ENCODE peak calls at places on chromosomes 7 and 10, in four cellular contexts. T is neural progenitor cell, X is GM23248, Y is PC-3. G is an unnamed sample.

GRCh38 chr7:123120286-123120685 is 79.5 kb downstream of the SLC13A1 start:
- DNase-seq in T (no peak), X (no peak), Y (no peak), G (no peak)

GRCh38 chr10:100653957-100654834 is 91.2 kb upstream of the PAX2 start:
- DNase-seq in T (peak; percentile 79), X (peak; percentile 44), Y (no peak), G (peak; percentile 39)

GRCh38 chr10:80516506-80517075 is 21.1 kb upstream of the SH2D4B start:
- DNase-seq in T (no peak), X (no peak), Y (no peak), G (no peak)

GRCh38 chr10:35896011-35896410 is 253.9 kb upstream of the FZD8 start:
- DNase-seq in T (no peak), X (peak; percentile 87), Y (no peak), G (peak; percentile 82)

GRCh38 chr10:79155301-79156081 is 86.7 kb downstream of the ZMIZ1 start:
- DNase-seq in T (no peak), X (peak; percentile 78), Y (peak; percentile 93), G (no peak)

GRCh38 chr10:11846542-11846941 is 23.4 kb downstream of the PROSER2 start:
- DNase-seq in T (no peak), X (no peak), Y (no peak), G (peak; percentile 74)

GRCh38 chr10:123848564-123849457 is 42.8 kb downstream of the CPXM2 start:
- DNase-seq in T (no peak), X (peak; percentile 30), Y (no peak), G (peak; percentile 29)

GRCh38 chr10:72704117-72704516 is 12.2 kb downstream of the MCU start:
- DNase-seq in T (no peak), X (no peak), Y (no peak), G (no peak)

GRCh38 chr10:121553861-121554264 is 44.4 kb downstream of the FGFR2 start:
- DNase-seq in T (no peak), X (no peak), Y (peak; percentile 26), G (no peak)

GRCh38 chr10:15703167-15703880 is 16.4 kb downstream of the ITGA8 start:
- DNase-seq in T (no peak), X (peak; percentile 34), Y (no peak), G (peak; percentile 84)

GRCh38 chr10:52319926-52320325 is 5.8 kb downstream of the DKK1 start:
- DNase-seq in T (no peak), X (peak; percentile 69), Y (peak; percentile 72), G (no peak)

GRCh38 chr10:129521161-129522025 is 54.4 kb downstream of the MGMT start:
- DNase-seq in T (no peak), X (no peak), Y (no peak), G (no peak)

GRCh38 chr7:51451751-51452465 is 135.3 kb upstream of the COBL start:
- DNase-seq in T (peak; percentile 72), X (no peak), Y (no peak), G (no peak)

GRCh38 chr7:124074007-124074406 is 41.1 kb upstream of the TMEM229A start:
- DNase-seq in T (no peak), X (no peak), Y (no peak), G (no peak)

GRCh38 chr7:159012353-159013069 is 132.2 kb downstream of the VIPR2 start:
- DNase-seq in T (no peak), X (peak; percentile 4), Y (peak; percentile 67), G (peak; percentile 3)

GRCh38 chr7:94440460-94441039 is 45.9 kb downstream of the COL1A2 start:
- DNase-seq in T (no peak), X (peak; percentile 30), Y (no peak), G (no peak)

DNA sequence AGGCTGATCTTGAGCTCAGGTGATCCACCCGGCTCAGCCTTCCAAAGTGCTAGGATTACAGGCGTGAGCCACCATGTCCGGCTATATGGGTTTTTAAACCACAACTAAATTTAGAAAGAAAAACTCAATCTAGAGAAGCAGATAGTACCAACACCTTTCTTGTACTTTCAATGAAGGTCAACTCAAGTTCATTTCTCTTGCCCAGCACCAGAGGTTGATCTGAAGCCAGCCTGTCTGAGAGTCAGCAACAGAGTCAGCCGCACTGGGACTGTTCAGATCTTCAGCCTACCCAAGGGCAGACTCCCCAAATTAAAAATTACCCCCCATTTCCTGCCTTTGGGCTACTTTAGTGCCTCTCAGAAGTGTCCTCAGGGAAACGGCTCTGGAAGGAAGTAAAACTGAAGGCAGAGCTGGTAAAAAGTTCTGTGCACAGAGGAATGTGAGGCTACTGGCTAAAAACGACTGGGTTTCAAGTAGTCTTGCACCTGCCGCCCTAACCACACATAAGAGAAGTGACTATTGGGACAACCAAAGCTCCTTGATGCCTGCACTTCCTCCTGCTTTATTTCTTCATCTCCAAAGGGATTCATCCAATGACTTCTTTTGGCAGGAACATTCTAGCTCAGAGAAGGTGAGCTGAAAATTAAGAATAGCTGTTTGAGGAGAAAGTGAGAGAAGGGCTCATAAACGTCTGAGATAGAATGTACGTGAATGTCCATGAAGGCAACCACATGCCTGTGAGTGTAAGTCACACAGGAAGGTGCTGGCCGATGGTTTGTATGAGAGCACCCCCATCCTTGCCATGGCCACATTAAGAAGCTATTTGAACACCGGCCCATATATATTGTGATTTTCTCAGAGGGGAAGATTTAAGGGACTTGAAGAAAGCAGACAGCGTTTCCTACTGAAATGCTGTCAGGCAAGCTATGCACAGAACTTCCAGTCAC is 142.4 kb upstream of the PRR15 start:
- DNase-seq in T (no peak), X (no peak), Y (no peak), G (no peak)
- H3K4me3 ChIP-seq in T (no peak overlapping the region), X (no peak overlapping the region), Y (no peak overlapping the region), G (no peak overlapping the region)

GRCh38 chr7:101234636-101235035 is 3.0 kb downstream of the CLDN15 start:
- DNase-seq in T (no peak), X (no peak), Y (no peak), G (no peak)

GRCh38 chr7:101235522-101235921 is 2.1 kb downstream of the CLDN15 start:
- DNase-seq in T (no peak), X (no peak), Y (no peak), G (no peak)

GRCh38 chr7:101232141-101232821 is 5.3 kb downstream of the CLDN15 start:
- DNase-seq in T (peak; percentile 57), X (no peak), Y (peak; percentile 68), G (no peak)

GRCh38 chr7:101235050-101235449 is 2.6 kb downstream of the CLDN15 start:
- DNase-seq in T (peak; percentile 32), X (peak; percentile 23), Y (no peak), G (no peak)

DNA sequence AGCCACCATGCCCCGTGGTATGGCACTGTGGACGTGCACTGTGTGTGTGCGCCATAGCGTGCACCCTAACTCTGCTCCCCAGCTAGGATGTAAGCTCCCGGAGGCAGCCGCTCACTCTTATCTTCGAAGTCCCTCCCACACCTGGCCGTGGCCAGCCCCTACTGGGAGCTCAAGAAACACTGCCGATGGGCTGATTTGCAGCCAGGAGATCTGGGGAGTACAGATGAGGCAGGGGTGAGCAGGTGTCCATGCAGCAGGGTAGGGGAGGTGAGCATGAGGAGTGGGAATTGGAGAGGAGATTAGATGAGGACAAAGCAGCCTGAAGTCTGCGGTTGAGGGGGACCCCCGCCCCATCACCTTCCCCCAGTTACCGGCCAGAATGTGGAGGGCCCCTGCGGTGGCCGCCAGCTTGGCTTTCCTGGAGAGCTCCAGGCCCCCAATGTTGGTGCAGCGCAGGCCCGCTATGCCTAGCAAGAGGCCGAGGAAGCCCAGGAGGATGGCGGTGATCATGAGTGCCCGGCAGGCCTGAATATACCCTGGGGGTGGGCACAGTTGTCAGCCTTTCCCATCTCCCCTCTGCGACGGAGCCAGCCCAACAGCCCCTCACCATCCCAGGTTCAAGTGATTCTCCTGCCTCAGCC is 3.6 kb downstream of the CLDN15 start:
- DNase-seq in T (no peak), X (no peak), Y (no peak), G (no peak)
- H3K9ac ChIP-seq in T (no peak overlapping the region), X (no peak overlapping the region), Y (no peak overlapping the region), G (no peak overlapping the region)

GRCh38 chr10:89252225-89252585 is 630 bp upstream of the LIPA start:
- DNase-seq in T (no peak), X (no peak), Y (no peak), G (no peak)
- H3K4me3 ChIP-seq in T (no peak overlapping the region), X (peak overlapping the region; percentile 92), Y (no peak overlapping the region), G (peak overlapping the region; percentile 86)

DNA sequence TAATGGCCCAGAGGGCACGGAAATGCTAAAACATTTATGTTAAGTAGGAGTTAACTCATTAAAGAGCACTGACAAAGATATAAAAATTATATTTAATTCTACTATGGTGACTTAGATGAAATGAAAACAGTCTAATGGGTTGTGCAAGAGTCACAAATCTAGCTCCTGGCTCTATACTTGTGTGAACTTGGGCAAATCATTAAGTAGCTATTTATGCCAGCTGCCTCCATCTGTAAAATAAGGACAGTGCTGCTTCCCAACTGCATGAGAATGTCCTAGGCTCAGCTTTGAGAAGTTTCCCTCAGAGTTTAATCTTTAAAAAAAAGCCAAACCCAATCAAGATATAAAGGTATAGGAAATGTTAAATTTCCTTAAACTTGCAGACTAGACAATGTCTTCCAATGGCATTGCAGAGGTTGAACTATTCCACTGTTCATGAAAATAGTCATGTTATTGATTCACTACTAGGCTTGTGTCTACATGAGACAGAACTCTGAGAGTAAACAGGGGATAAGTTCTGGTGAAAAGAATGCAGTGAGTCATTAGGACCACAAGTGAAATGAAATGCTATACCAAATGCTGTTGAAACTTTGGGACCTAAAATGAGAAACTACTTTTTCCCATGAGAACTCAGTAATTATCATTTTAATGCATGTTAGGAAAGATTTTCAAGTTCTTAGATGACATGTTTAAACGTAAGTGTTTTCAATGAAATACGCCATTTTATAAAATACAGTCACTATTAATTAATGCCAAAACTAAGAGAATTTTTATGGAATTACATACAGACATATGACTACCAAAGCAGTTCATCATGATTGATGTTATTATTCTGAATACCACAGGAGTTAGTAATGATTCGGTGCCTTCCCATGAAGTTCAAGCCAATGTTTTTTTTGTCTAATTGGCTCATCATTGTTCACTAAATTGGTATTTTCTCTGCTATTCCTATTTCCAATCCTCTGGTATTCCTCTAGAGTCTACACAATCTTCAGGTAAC is 84.2 kb downstream of the CDK6 start:
- DNase-seq in T (no peak), X (peak; percentile 93), Y (peak; percentile 88), G (peak; percentile 83)
- H3K9ac ChIP-seq in T (no peak overlapping the region), X (peak overlapping the region; percentile 49), Y (peak overlapping the region; percentile 36), G (no peak overlapping the region)

GRCh38 chr7:157693521-157694388 is 357.0 kb downstream of the DNAJB6 start:
- DNase-seq in T (peak; percentile 86), X (no peak), Y (no peak), G (no peak)
- H3K4me3 ChIP-seq in T (peak overlapping the region; percentile 54), X (no peak overlapping the region), Y (no peak overlapping the region), G (no peak overlapping the region)

GRCh38 chr10:90480466-90480865 is 377.4 kb downstream of the HTR7 start:
- DNase-seq in T (no peak), X (no peak), Y (no peak), G (no peak)

GRCh38 chr10:90484518-90484917 is 373.3 kb downstream of the HTR7 start:
- DNase-seq in T (peak; percentile 13), X (no peak), Y (peak; percentile 3), G (no peak)

GRCh38 chr10:90481326-90481923 is 376.4 kb downstream of the HTR7 start:
- DNase-seq in T (no peak), X (no peak), Y (peak; percentile 26), G (no peak)
- H3K9ac ChIP-seq in T (no peak overlapping the region), X (no peak overlapping the region), Y (no peak overlapping the region), G (no peak overlapping the region)

GRCh38 chr7:106870528-106870927 is 5.4 kb downstream of the PIK3CG start:
- DNase-seq in T (no peak), X (no peak), Y (no peak), G (no peak)
- H3K4me3 ChIP-seq in T (no peak overlapping the region), X (no peak overlapping the region), Y (no peak overlapping the region), G (no peak overlapping the region)

G was measured in adipocyte.